ENCODE peak calls at places on chromosome 11, in five cellular contexts. One of them, this sample, is unnamed.
A peak's percentile ranks its signal among the peaks of the same experiment; 100 is the strongest.

GRCh38 chr11:126403039-126403438 is 47.6 kb downstream of the ST3GAL4 start:
- DNase-seq in AG10803: no peak
- DNase-seq in neural progenitor cell: peak; percentile 59
- DNase-seq in fibroblast of the aortic adventitia: peak; percentile 22
- DNase-seq in kidney: no peak
- DNase-seq in this sample: no peak

GRCh38 chr11:37323843-37324242 is 725.8 kb upstream of the RAG2 start:
- DNase-seq in kidney: no peak
- DNase-seq in neural progenitor cell: no peak
- DNase-seq in AG10803: no peak
- DNase-seq in fibroblast of the aortic adventitia: no peak
- DNase-seq in this sample: no peak

GRCh38 chr11:26846222-26846621 is 124.4 kb upstream of the SLC5A12 start:
- DNase-seq in kidney: no peak
- DNase-seq in AG10803: peak; percentile 32
- DNase-seq in fibroblast of the aortic adventitia: no peak
- DNase-seq in neural progenitor cell: no peak
- DNase-seq in this sample: no peak

GRCh38 chr11:102807921-102808320 is 10.0 kb upstream of the MMP1 start:
- DNase-seq in fibroblast of the aortic adventitia: no peak
- DNase-seq in kidney: no peak
- DNase-seq in AG10803: no peak
- DNase-seq in neural progenitor cell: peak; percentile 77
- DNase-seq in this sample: peak; percentile 23

GRCh38 chr11:94148189-94148588 is 19.5 kb downstream of the PANX1 start:
- DNase-seq in neural progenitor cell: no peak
- DNase-seq in fibroblast of the aortic adventitia: no peak
- DNase-seq in kidney: no peak
- DNase-seq in AG10803: no peak
- DNase-seq in this sample: no peak

GRCh38 chr11:37141707-37142106 is 543.7 kb upstream of the RAG2 start:
- DNase-seq in fibroblast of the aortic adventitia: no peak
- DNase-seq in neural progenitor cell: no peak
- DNase-seq in kidney: no peak
- DNase-seq in AG10803: no peak
- DNase-seq in this sample: no peak

GRCh38 chr11:61195016-61195695 is 8.2 kb upstream of the PGA3 start:
- DNase-seq in fibroblast of the aortic adventitia: no peak
- DNase-seq in kidney: no peak
- DNase-seq in neural progenitor cell: no peak
- DNase-seq in AG10803: no peak
- DNase-seq in this sample: no peak

GRCh38 chr11:17722000-17722643 is 2.8 kb downstream of the MYOD1 start:
- DNase-seq in AG10803: no peak
- DNase-seq in fibroblast of the aortic adventitia: peak; percentile 28
- DNase-seq in kidney: no peak
- DNase-seq in neural progenitor cell: peak; percentile 70
- DNase-seq in this sample: no peak

GRCh38 chr11:74783241-74783871 is 34.7 kb downstream of the RNF169 start:
- DNase-seq in AG10803: peak; percentile 70
- DNase-seq in kidney: no peak
- DNase-seq in neural progenitor cell: no peak
- DNase-seq in fibroblast of the aortic adventitia: peak; percentile 62
- DNase-seq in this sample: peak; percentile 78

GRCh38 chr11:122095950-122096942 is 19.8 kb downstream of the BLID start:
- DNase-seq in neural progenitor cell: no peak
- DNase-seq in kidney: no peak
- DNase-seq in AG10803: peak; percentile 60
- DNase-seq in fibroblast of the aortic adventitia: peak; percentile 91
- DNase-seq in this sample: no peak

GRCh38 chr11:118620529-118621070 is 13.2 kb downstream of the PHLDB1 start:
- DNase-seq in fibroblast of the aortic adventitia: no peak
- DNase-seq in AG10803: no peak
- DNase-seq in neural progenitor cell: no peak
- DNase-seq in kidney: peak; percentile 68
- DNase-seq in this sample: no peak

GRCh38 chr11:108562746-108563581 is 30.6 kb downstream of the EXPH5 start:
- DNase-seq in fibroblast of the aortic adventitia: no peak
- DNase-seq in kidney: no peak
- DNase-seq in AG10803: peak; percentile 25
- DNase-seq in neural progenitor cell: peak; percentile 22
- DNase-seq in this sample: no peak

GRCh38 chr11:43135966-43136534 is 175.7 kb upstream of the API5 start:
- DNase-seq in kidney: no peak
- DNase-seq in neural progenitor cell: no peak
- DNase-seq in fibroblast of the aortic adventitia: no peak
- DNase-seq in AG10803: no peak
- DNase-seq in this sample: peak; percentile 68

GRCh38 chr11:118212131-118212725 is 12.6 kb downstream of the JAML start:
- DNase-seq in fibroblast of the aortic adventitia: no peak
- DNase-seq in neural progenitor cell: peak; percentile 17
- DNase-seq in AG10803: no peak
- DNase-seq in kidney: no peak
- DNase-seq in this sample: no peak

GRCh38 chr11:98842187-98842586 is 178.6 kb upstream of the CNTN5 start:
- DNase-seq in AG10803: no peak
- DNase-seq in neural progenitor cell: no peak
- DNase-seq in fibroblast of the aortic adventitia: no peak
- DNase-seq in kidney: no peak
- DNase-seq in this sample: no peak

GRCh38 chr11:34792143-34792542 is 124.0 kb downstream of the APIP start:
- DNase-seq in fibroblast of the aortic adventitia: peak; percentile 5
- DNase-seq in kidney: no peak
- DNase-seq in AG10803: no peak
- DNase-seq in neural progenitor cell: peak; percentile 16
- DNase-seq in this sample: no peak

GRCh38 chr11:111911563-111912401 is at the start of gene CRYAB:
- DNase-seq in AG10803: peak; percentile 98
- DNase-seq in fibroblast of the aortic adventitia: peak; percentile 89
- DNase-seq in neural progenitor cell: peak; percentile 34
- DNase-seq in kidney: peak; percentile 97
- DNase-seq in this sample: no peak

GRCh38 chr11:7577883-7578242 is 64.1 kb downstream of the PPFIBP2 start:
- DNase-seq in kidney: no peak
- DNase-seq in fibroblast of the aortic adventitia: peak; percentile 64
- DNase-seq in AG10803: peak; percentile 55
- DNase-seq in neural progenitor cell: no peak
- DNase-seq in this sample: no peak

GRCh38 chr11:64206457-64207246 is at the start of gene FERMT3:
- DNase-seq in AG10803: no peak
- DNase-seq in fibroblast of the aortic adventitia: no peak
- DNase-seq in kidney: peak; percentile 90
- DNase-seq in neural progenitor cell: no peak
- DNase-seq in this sample: peak; percentile 84

GRCh38 chr11:65549088-65549487 is 9.1 kb downstream of the LTBP3 start:
- DNase-seq in neural progenitor cell: no peak
- DNase-seq in kidney: no peak
- DNase-seq in AG10803: no peak
- DNase-seq in fibroblast of the aortic adventitia: no peak
- DNase-seq in this sample: no peak

GRCh38 chr11:65547446-65548125 is 10.6 kb downstream of the LTBP3 start:
- DNase-seq in kidney: peak; percentile 80
- DNase-seq in neural progenitor cell: no peak
- DNase-seq in fibroblast of the aortic adventitia: no peak
- DNase-seq in AG10803: no peak
- DNase-seq in this sample: no peak

GRCh38 chr11:65542738-65543390 is 15.3 kb downstream of the LTBP3 start:
- DNase-seq in AG10803: no peak
- DNase-seq in fibroblast of the aortic adventitia: no peak
- DNase-seq in kidney: no peak
- DNase-seq in neural progenitor cell: no peak
- DNase-seq in this sample: no peak

GRCh38 chr11:65546217-65546958 is 11.8 kb downstream of the LTBP3 start:
- DNase-seq in AG10803: no peak
- DNase-seq in kidney: peak; percentile 97
- DNase-seq in neural progenitor cell: peak; percentile 94
- DNase-seq in fibroblast of the aortic adventitia: no peak
- DNase-seq in this sample: peak; percentile 94

DNA sequence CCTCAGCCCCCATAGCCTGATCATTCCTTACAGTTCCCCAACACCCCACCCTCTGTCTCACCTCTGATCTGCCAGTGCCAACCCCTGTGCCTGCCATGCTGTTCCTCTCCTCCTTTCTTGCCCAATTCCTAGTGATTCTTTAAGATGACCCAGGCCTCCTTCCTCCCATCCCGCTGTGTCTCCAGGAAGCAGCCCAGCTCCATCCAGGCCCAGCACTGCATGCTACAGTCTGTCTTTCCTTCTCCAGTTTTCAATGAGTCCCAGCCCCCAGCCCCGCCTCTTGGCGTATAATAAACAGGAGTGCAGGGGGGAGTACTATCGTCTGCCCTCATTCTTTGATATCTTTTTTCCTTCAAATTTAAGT is 12.3 kb downstream of the LTBP3 start:
- DNase-seq in AG10803: no peak
- DNase-seq in kidney: no peak
- DNase-seq in fibroblast of the aortic adventitia: no peak
- DNase-seq in neural progenitor cell: no peak
- DNase-seq in this sample: no peak
- H3K4me3 ChIP-seq in AG10803: no peak overlapping the region
- H3K4me3 ChIP-seq in kidney: peak overlapping the region; percentile 61
- H3K4me3 ChIP-seq in fibroblast of the aortic adventitia: no peak overlapping the region
- H3K4me3 ChIP-seq in neural progenitor cell: peak overlapping the region; percentile 44
- H3K4me3 ChIP-seq in this sample: peak overlapping the region; percentile 65

DNA sequence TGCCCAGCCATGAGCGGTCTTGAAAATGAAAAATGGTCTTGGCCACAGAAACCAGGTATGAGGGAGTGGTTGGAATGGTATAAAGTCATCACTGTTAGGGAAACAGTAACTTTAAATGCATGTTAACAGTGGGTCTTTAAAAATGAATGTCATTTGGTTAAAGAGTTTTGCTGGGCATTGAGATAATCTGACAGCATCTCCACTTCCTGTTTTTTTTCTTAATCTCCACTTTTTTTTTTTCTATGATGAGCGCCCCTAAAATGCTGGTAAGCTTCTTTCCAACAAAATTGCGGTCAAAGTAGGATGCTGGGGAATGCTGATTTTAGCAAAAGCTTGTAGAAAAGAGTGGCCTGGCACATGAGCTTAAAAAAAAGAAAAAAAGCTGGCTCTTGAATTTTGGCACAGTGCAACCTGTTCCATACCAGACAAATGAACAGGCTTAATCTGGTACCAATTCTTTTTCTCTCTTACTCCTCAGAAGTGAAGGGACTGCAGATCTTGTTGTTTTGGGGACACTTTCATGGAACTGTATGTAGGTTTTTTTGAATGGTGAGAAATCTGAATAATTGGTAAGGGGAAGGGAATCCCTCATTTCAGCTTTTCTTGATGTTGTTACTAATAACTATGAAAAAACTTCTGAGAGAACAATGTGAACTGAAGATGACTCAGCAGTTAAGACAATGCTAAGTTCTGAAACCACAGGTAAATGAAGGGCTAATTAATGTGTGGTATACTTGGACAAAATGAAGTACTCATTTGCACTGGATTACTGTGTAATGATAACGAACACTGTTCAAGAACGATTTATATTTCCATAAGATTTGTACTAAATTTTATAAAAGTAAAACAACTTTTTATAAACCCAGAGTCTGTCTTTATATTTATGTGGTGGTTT is 3.1 kb upstream of the ARHGEF12 start:
- DNase-seq in fibroblast of the aortic adventitia: peak; percentile 78
- DNase-seq in neural progenitor cell: no peak
- DNase-seq in kidney: no peak
- DNase-seq in AG10803: peak; percentile 87
- DNase-seq in this sample: no peak
- H3K4me3 ChIP-seq in fibroblast of the aortic adventitia: no peak overlapping the region
- H3K4me3 ChIP-seq in neural progenitor cell: no peak overlapping the region
- H3K4me3 ChIP-seq in kidney: no peak overlapping the region
- H3K4me3 ChIP-seq in AG10803: no peak overlapping the region
- H3K4me3 ChIP-seq in this sample: no peak overlapping the region

GRCh38 chr11:31808268-31808667 is 2.9 kb downstream of the PAX6 start:
- DNase-seq in fibroblast of the aortic adventitia: no peak
- DNase-seq in AG10803: no peak
- DNase-seq in kidney: no peak
- DNase-seq in neural progenitor cell: no peak
- DNase-seq in this sample: no peak
- H3K4me3 ChIP-seq in fibroblast of the aortic adventitia: no peak overlapping the region
- H3K4me3 ChIP-seq in AG10803: no peak overlapping the region
- H3K4me3 ChIP-seq in kidney: no peak overlapping the region
- H3K4me3 ChIP-seq in neural progenitor cell: peak overlapping the region; percentile 91
- H3K4me3 ChIP-seq in this sample: no peak overlapping the region

GRCh38 chr11:13278620-13279486 is 1.3 kb downstream of the BMAL1 start:
- DNase-seq in kidney: peak; percentile 76
- DNase-seq in neural progenitor cell: peak; percentile 66
- DNase-seq in AG10803: no peak
- DNase-seq in fibroblast of the aortic adventitia: no peak
- DNase-seq in this sample: no peak

GRCh38 chr11:13280777-13281176 is 3.2 kb downstream of the BMAL1 start:
- DNase-seq in neural progenitor cell: no peak
- DNase-seq in AG10803: no peak
- DNase-seq in kidney: no peak
- DNase-seq in fibroblast of the aortic adventitia: no peak
- DNase-seq in this sample: no peak

GRCh38 chr11:13280323-13280722 is 2.7 kb downstream of the BMAL1 start:
- DNase-seq in kidney: no peak
- DNase-seq in neural progenitor cell: no peak
- DNase-seq in fibroblast of the aortic adventitia: no peak
- DNase-seq in AG10803: no peak
- DNase-seq in this sample: no peak

GRCh38 chr11:13277719-13278619 is at the start of gene BMAL1:
- DNase-seq in AG10803: no peak
- DNase-seq in fibroblast of the aortic adventitia: peak; percentile 14
- DNase-seq in neural progenitor cell: peak; percentile 50
- DNase-seq in kidney: peak; percentile 87
- DNase-seq in this sample: peak; percentile 79

DNA sequence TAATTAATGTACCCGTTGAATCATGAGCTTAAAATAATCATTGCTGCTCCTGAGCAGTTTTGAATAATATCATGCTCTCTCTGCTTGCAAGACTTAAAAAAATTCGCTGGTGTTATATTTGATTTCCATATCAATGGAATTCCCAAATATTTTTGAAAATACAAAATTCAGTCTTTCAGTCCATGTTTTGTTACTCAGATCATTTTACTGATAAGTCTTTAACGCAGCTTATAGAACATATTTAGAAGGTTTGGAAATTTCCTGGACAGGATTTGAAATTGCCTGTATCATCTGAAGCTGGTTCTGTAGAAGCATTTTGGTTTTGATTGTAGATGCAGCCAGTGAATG is 1.9 kb downstream of the BMAL1 start:
- DNase-seq in neural progenitor cell: no peak
- DNase-seq in AG10803: no peak
- DNase-seq in fibroblast of the aortic adventitia: no peak
- DNase-seq in kidney: no peak
- DNase-seq in this sample: no peak
- H3K4me3 ChIP-seq in neural progenitor cell: peak overlapping the region; percentile 67
- H3K4me3 ChIP-seq in AG10803: no peak overlapping the region
- H3K4me3 ChIP-seq in fibroblast of the aortic adventitia: peak overlapping the region; percentile 3
- H3K4me3 ChIP-seq in kidney: peak overlapping the region; percentile 72
- H3K4me3 ChIP-seq in this sample: peak overlapping the region; percentile 98

This sample was measured in GM12865.